ENCODE peak calls at places on chromosomes 3 and 15, in ten cellular contexts. U is body of pancreas, Y is HCT116, K is OCI-LY7, C is fibroblast of pulmonary artery, M is lower lobe of right lung, J is adrenal gland, R is breast epithelium, F is AG09309, P is skeletal muscle cell. V is an unnamed sample.

GRCh38 chr15:60340207-60340921 is 57.4 kb downstream of the ANXA2 start:
- DNase-seq in U (no peak), Y (no peak), K (no peak), C (no peak), M (no peak), J (no peak), R (no peak), F (no peak), P (no peak), V (no peak)

GRCh38 chr3:165643433-165643824 is 193.8 kb downstream of the BCHE start:
- DNase-seq in U (no peak), Y (no peak), K (no peak), C (peak), M (no peak), J (no peak), R (no peak), F (no peak), P (peak), V (no peak)

GRCh38 chr3:53213276-53213675 is 42.5 kb downstream of the TKT start:
- DNase-seq in U (no peak), Y (no peak), K (no peak), C (no peak), M (peak), J (no peak), R (no peak), F (no peak), P (no peak), V (no peak)

GRCh38 chr15:81160312-81161214 is 26.5 kb downstream of the CFAP161 start:
- DNase-seq in U (peak), Y (no peak), K (no peak), C (peak), M (no peak), J (peak), R (no peak), F (peak), P (peak), V (no peak)

GRCh38 chr3:55485208-55485791 is 1.8 kb downstream of the WNT5A start:
- DNase-seq in U (peak), Y (no peak), K (peak), C (peak), M (peak), J (peak), R (peak), F (no peak), P (peak), V (peak)

GRCh38 chr3:11543141-11543947 is 100.4 kb downstream of the VGLL4 start:
- DNase-seq in U (no peak), Y (no peak), K (no peak), C (no peak), M (no peak), J (peak), R (peak), F (no peak), P (no peak), V (no peak)

GRCh38 chr3:157445897-157446296 is 9.2 kb downstream of the PTX3 start:
- DNase-seq in U (no peak), Y (no peak), K (no peak), C (peak), M (no peak), J (no peak), R (no peak), F (no peak), P (no peak), V (no peak)

GRCh38 chr3:128931046-128931445 is 51.6 kb downstream of the ACAD9 start:
- DNase-seq in U (no peak), Y (no peak), K (no peak), C (no peak), M (no peak), J (no peak), R (no peak), F (no peak), P (no peak), V (no peak)

GRCh38 chr15:57133127-57133968 is 214.9 kb downstream of the TCF12 start:
- DNase-seq in U (peak), Y (no peak), K (no peak), C (no peak), M (no peak), J (no peak), R (no peak), F (no peak), P (no peak), V (no peak)

GRCh38 chr3:122533931-122534334 is 19.2 kb upstream of the KPNA1 start:
- DNase-seq in U (no peak), Y (peak), K (no peak), C (peak), M (no peak), J (peak), R (no peak), F (peak), P (peak), V (no peak)

GRCh38 chr15:71730277-71731144 is 79.8 kb upstream of the NR2E3 start:
- DNase-seq in U (peak), Y (peak), K (peak), C (peak), M (no peak), J (peak), R (no peak), F (no peak), P (no peak), V (peak)

GRCh38 chr3:189171707-189172106 is at the start of gene TPRG1:
- DNase-seq in U (no peak), Y (no peak), K (no peak), C (no peak), M (no peak), J (no peak), R (no peak), F (no peak), P (no peak), V (no peak)

GRCh38 chr3:151367448-151367847 is 17.1 kb downstream of the P2RY12 start:
- DNase-seq in U (no peak), Y (no peak), K (no peak), C (no peak), M (no peak), J (no peak), R (no peak), F (no peak), P (no peak), V (no peak)

GRCh38 chr3:151366993-151367392 is 17.6 kb downstream of the P2RY12 start:
- DNase-seq in U (no peak), Y (no peak), K (no peak), C (no peak), M (no peak), J (no peak), R (no peak), F (no peak), P (no peak), V (no peak)

GRCh38 chr3:151372063-151372820 is 12.3 kb downstream of the P2RY12 start:
- DNase-seq in U (no peak), Y (no peak), K (no peak), C (peak), M (no peak), J (no peak), R (no peak), F (no peak), P (no peak), V (no peak)

DNA sequence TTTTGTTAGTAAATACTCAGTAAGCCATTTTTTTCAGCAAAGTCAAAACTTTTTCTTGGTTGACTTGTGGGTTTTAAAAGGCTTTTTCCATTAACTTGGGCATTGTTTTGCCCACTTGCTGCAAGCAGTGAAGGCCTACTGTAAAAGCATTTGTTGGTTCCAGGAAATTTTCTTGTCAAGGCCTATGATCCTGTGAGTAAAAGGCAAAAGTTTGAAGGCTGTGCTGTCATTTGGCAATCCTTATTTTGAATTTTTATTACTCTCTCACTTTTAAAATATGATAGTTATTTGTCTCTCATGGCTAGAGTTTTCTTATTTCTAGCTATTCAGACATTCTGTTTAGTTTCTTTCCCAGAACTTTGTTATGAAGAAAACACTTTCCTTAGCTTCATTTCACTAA is 13.0 kb downstream of the P2RY12 start:
- DNase-seq in U (no peak), Y (no peak), K (no peak), C (no peak), M (no peak), J (no peak), R (no peak), F (no peak), P (no peak), V (no peak)
- H3K4me3 ChIP-seq in U (no peak), Y (no peak), K (no peak), C (no peak), M (no peak), J (no peak), R (no peak), F (no peak), P (no peak), V (no peak)

DNA sequence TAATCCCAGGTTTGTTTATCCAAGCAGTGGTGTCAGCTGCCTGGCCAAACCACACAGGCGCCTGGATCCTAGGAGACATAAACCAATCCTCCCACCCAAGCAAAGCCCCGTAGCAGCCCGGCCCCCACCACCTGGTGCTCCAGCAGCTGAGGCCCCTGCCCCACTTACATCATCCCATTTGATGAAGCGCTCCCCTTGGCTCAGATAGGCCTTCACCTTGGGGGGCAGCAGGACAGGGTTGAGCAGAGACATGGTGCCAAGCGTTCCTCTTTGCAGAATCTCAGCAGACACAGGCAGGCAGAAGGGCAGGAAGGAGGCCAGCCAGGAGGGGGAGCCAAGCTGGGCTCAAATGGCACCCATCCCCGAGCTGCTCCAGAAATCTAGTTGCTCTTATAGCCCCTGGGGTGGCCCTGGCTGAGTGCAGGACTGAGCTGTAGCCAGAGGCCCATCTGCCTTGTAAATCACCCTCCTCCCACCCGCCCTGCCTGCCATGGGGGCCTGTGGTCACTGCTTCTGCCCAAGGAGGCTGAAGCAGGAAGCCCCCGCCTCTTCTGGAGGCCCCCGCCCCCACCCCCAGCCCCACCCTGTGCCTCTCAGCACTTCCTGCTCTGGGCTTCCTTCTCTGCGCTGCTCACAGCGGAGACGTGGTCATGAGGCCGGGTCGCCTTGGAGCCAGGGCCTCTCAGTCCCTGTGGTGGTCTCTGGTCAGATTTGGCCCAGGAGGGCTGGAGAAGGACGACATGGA is at the start of gene PLCB2:
- DNase-seq in U (peak), Y (no peak), K (peak), C (no peak), M (peak), J (no peak), R (no peak), F (no peak), P (no peak), V (no peak)
- H3K4me3 ChIP-seq in U (no peak), Y (no peak), K (no peak), C (no peak), M (peak), J (peak), R (peak), F (no peak), P (no peak), V (no peak)

GRCh38 chr3:182078314-182078713 is 366.6 kb downstream of the SOX2 start:
- DNase-seq in U (no peak), Y (no peak), K (no peak), C (no peak), M (no peak), J (no peak), R (no peak), F (no peak), P (no peak), V (no peak)

GRCh38 chr3:182078929-182079328 is 367.2 kb downstream of the SOX2 start:
- DNase-seq in U (no peak), Y (no peak), K (no peak), C (no peak), M (no peak), J (no peak), R (no peak), F (no peak), P (no peak), V (no peak)

GRCh38 chr3:182083112-182083511 is 371.4 kb downstream of the SOX2 start:
- DNase-seq in U (no peak), Y (no peak), K (no peak), C (no peak), M (no peak), J (no peak), R (no peak), F (no peak), P (no peak), V (no peak)

DNA sequence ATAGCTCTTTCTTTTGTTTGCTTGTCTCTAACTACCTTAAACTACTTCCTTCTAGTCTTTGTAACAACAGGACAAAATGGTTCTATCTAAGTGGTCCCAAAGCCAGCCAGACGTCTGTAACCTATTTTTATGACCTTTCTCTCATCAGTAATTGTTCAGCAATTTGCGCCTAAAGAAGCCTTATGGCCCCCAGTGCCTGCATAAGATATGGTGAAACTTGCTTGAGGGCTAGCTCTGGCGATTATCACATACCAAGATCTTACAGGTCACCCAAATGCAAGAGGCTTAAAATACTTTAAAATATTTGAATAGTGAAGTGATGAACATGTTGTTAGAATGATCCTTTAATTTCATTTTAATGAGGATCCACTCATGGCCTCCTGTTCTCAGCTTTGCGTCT is 369.4 kb downstream of the SOX2 start:
- DNase-seq in U (no peak), Y (no peak), K (no peak), C (no peak), M (no peak), J (no peak), R (no peak), F (no peak), P (no peak), V (no peak)
- H3K4me3 ChIP-seq in U (no peak), Y (no peak), K (no peak), C (no peak), M (no peak), J (no peak), R (no peak), F (no peak), P (no peak), V (no peak)

DNA sequence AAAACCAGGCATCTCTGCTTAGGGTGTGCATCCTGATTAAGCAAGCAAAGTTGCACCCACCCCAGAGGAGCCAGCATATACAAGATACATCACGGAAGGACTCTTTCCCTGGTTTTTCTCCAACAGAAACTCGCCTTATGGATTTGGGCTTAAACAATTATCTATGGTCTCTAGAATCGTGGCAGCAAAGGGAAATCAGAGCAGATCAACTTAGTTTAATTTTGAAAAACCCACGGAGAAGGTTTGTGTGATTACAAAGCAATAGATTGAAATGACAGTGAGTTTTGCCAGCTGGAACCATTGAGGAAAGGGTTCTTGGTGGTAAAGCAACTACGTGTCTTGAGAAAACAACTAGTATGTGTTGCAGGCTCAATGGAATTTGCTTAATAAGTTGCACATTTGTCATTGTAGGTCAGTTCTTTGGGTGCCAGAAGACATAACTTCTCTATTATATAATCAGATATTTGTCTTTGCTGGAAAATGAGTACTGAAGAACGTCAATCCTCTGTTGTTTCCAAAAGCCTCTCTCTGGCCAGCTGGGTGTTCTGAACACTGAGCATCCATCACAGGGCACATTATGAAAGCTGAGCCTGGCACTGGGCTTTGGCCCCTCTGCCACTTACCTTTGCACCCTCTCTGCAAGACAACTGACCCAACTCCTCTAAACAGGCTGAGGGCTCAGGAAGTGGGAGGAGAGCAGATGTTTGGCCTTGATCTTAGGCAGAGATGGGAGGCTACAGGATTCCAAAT is 75.7 kb upstream of the FBN1 start:
- DNase-seq in U (no peak), Y (no peak), K (no peak), C (no peak), M (no peak), J (no peak), R (no peak), F (peak), P (no peak), V (no peak)
- H3K4me3 ChIP-seq in U (no peak), Y (no peak), K (no peak), C (no peak), M (no peak), J (no peak), R (no peak), F (no peak), P (no peak), V (no peak)